ENCODE peak calls at places on chromosomes 6 and 20, in ten cellular contexts. G, U, C, V, H, T, Q, M, L and Y are unnamed samples.

GRCh38 chr20:3744806-3745685 is 12.6 kb downstream of the HSPA12B start:
- DNase-seq in T (no peak), H (peak), V (no peak), U (peak), L (peak), Q (peak), M (peak), C (no peak), G (peak), Y (peak)

GRCh38 chr6:143647712-143648111 is 30.1 kb upstream of the PHACTR2 start:
- DNase-seq in H (no peak), L (no peak), U (no peak), C (no peak), T (no peak), Q (no peak), V (no peak), G (no peak), M (no peak), Y (no peak)

GRCh38 chr6:33620584-33621395 is at the start of gene ITPR3:
- DNase-seq in T (peak), U (peak), G (peak), M (no peak), C (no peak), L (peak), H (peak), V (peak), Q (peak), Y (peak)

GRCh38 chr20:57013741-57014140 is 252.7 kb downstream of the BMP7 start:
- DNase-seq in G (no peak), M (no peak), T (no peak), L (no peak), C (no peak), H (no peak), V (no peak), U (no peak), Q (no peak), Y (no peak)

GRCh38 chr6:141464490-141464889 is 668.2 kb upstream of the GJE1 start:
- DNase-seq in U (no peak), M (no peak), T (no peak), H (no peak), G (peak), V (peak), C (no peak), Q (no peak), L (no peak), Y (peak)

GRCh38 chr6:36519352-36519751 is 27.9 kb downstream of the STK38 start:
- DNase-seq in G (no peak), M (no peak), C (no peak), L (no peak), V (no peak), Q (no peak), H (no peak), U (no peak), T (no peak), Y (no peak)

GRCh38 chr6:17714879-17715860 is 8.4 kb upstream of the NUP153 start:
- DNase-seq in T (no peak), G (no peak), H (no peak), V (peak), C (no peak), M (no peak), U (no peak), L (peak), Q (no peak), Y (peak)

GRCh38 chr6:108755257-108756240 is 92.7 kb upstream of the ARMC2 start:
- DNase-seq in T (peak), G (no peak), Q (no peak), C (no peak), H (no peak), U (no peak), V (peak), L (no peak), M (no peak), Y (no peak)

GRCh38 chr6:7726416-7727149 is 684 bp downstream of the BMP6 start:
- DNase-seq in C (no peak), L (no peak), T (no peak), U (peak), M (no peak), H (no peak), G (peak), V (no peak), Q (peak), Y (no peak)

GRCh38 chr6:30556714-30556963 is 350 bp upstream of the GNL1 start:
- DNase-seq in H (peak), L (peak), C (peak), Q (no peak), T (peak), G (peak), V (no peak), U (peak), M (peak), Y (peak)

GRCh38 chr6:39102024-39102820 is 12.8 kb downstream of the SAYSD1 start:
- DNase-seq in Q (no peak), T (no peak), G (peak), L (no peak), H (no peak), V (no peak), C (no peak), M (no peak), U (no peak), Y (peak)

GRCh38 chr20:57322476-57322875 is 7.1 kb upstream of the SPO11 start:
- DNase-seq in C (no peak), V (no peak), G (no peak), H (no peak), T (no peak), Q (no peak), L (no peak), U (no peak), M (no peak), Y (no peak)

GRCh38 chr6:1164600-1164999 is 147.3 kb upstream of the FOXQ1 start:
- DNase-seq in U (no peak), T (no peak), H (no peak), C (no peak), V (no peak), M (no peak), Q (no peak), G (no peak), L (no peak), Y (no peak)

GRCh38 chr6:142013286-142013685 is 119.4 kb upstream of the GJE1 start:
- DNase-seq in G (no peak), L (peak), U (no peak), H (no peak), T (no peak), C (no peak), V (peak), Q (no peak), M (no peak), Y (no peak)

GRCh38 chr6:141103246-141103645 is 1029.5 kb upstream of the GJE1 start:
- DNase-seq in L (peak), V (peak), G (no peak), Q (no peak), M (no peak), C (no peak), T (no peak), H (no peak), U (no peak), Y (no peak)

GRCh38 chr20:38590682-38591483 is 9.9 kb downstream of the ADIG start:
- DNase-seq in C (no peak), Q (no peak), G (no peak), U (no peak), T (no peak), L (no peak), V (peak), M (no peak), H (no peak), Y (peak)

GRCh38 chr6:144568241-144568640 is 283.1 kb downstream of the UTRN start:
- DNase-seq in U (no peak), G (no peak), C (no peak), V (no peak), M (no peak), T (no peak), L (no peak), Q (no peak), H (no peak), Y (no peak)

GRCh38 chr6:32941412-32941784 is 570 bp upstream of the HLA-DMB start:
- DNase-seq in U (no peak), C (no peak), T (no peak), L (no peak), Q (peak), V (no peak), G (peak), M (no peak), H (peak), Y (peak)

GRCh38 chr6:144415014-144415413 is 129.9 kb downstream of the UTRN start:
- DNase-seq in V (peak), U (no peak), T (no peak), C (no peak), L (no peak), H (no peak), Q (no peak), G (no peak), M (peak), Y (no peak)

GRCh38 chr20:59047938-59048680 is 5.5 kb upstream of the PRELID3B start:
- DNase-seq in H (no peak), U (no peak), V (peak), Q (no peak), T (no peak), M (no peak), G (no peak), C (no peak), L (no peak), Y (no peak)

GRCh38 chr6:32664827-32665362 is 1.6 kb downstream of the HLA-DQB1 start:
- DNase-seq in G (no peak), L (no peak), U (no peak), M (no peak), V (no peak), Q (peak), T (no peak), H (peak), C (no peak), Y (peak)

GRCh38 chr6:34904990-34905613 is 16.0 kb downstream of the ANKS1A start:
- DNase-seq in V (no peak), T (no peak), U (no peak), M (no peak), G (no peak), H (no peak), C (no peak), Q (no peak), L (no peak), Y (no peak)

GRCh38 chr6:157089258-157089657 is 234.1 kb downstream of the TMEM242 start:
- DNase-seq in U (no peak), T (no peak), L (no peak), M (no peak), G (no peak), C (no peak), V (peak), Q (no peak), H (no peak), Y (no peak)

GRCh38 chr20:34751453-34751852 is 47.3 kb downstream of the TP53INP2 start:
- DNase-seq in V (no peak), M (no peak), G (no peak), C (no peak), L (no peak), T (no peak), U (no peak), H (no peak), Q (no peak), Y (no peak)

GRCh38 chr20:20000223-20000968 is 16.8 kb upstream of the NAA20 start:
- DNase-seq in G (no peak), Q (no peak), C (no peak), U (no peak), T (no peak), L (no peak), H (no peak), M (no peak), V (no peak), Y (no peak)

GRCh38 chr6:32815115-32815514 is 1.7 kb downstream of the HLA-DOB start:
- DNase-seq in H (no peak), C (no peak), M (no peak), U (no peak), L (no peak), G (peak), T (no peak), V (no peak), Q (no peak), Y (no peak)

GRCh38 chr6:43665376-43665775 is 20.5 kb downstream of the RSPH9 start:
- DNase-seq in H (no peak), Q (no peak), G (no peak), C (no peak), T (no peak), M (no peak), L (no peak), V (no peak), U (no peak), Y (no peak)

GRCh38 chr6:29564875-29565274 is 5.3 kb upstream of the UBD start:
- DNase-seq in T (no peak), U (no peak), H (no peak), G (no peak), C (no peak), Q (no peak), M (no peak), V (no peak), L (no peak), Y (peak)

GRCh38 chr6:33412140-33413009 is 1.6 kb downstream of the PHF1 start:
- DNase-seq in L (no peak), G (no peak), C (no peak), U (no peak), V (no peak), T (peak), M (no peak), Q (no peak), H (no peak), Y (no peak)

GRCh38 chr6:152098683-152099082 is 291.2 kb downstream of the ESR1 start:
- DNase-seq in V (no peak), G (no peak), L (no peak), H (no peak), Q (no peak), T (peak), U (no peak), C (no peak), M (no peak), Y (no peak)

GRCh38 chr6:125802943-125803377 is 12.2 kb downstream of the NCOA7 start:
- DNase-seq in L (no peak), M (no peak), C (no peak), U (no peak), T (no peak), H (no peak), Q (no peak), V (no peak), G (peak), Y (no peak)

GRCh38 chr20:46695888-46696287 is 6.6 kb upstream of the TP53RK start:
- DNase-seq in U (no peak), V (peak), L (no peak), G (no peak), M (no peak), Q (no peak), T (no peak), C (no peak), H (no peak), Y (no peak)

GRCh38 chr6:109009761-109010612 is 84.7 kb downstream of the SESN1 start:
- DNase-seq in G (no peak), Q (no peak), V (no peak), U (no peak), T (no peak), M (peak), H (no peak), C (no peak), L (no peak), Y (no peak)

GRCh38 chr6:10613693-10614092 is 80.7 kb downstream of the C6orf52 start:
- DNase-seq in V (no peak), C (no peak), U (no peak), T (no peak), M (no peak), L (no peak), G (no peak), Q (no peak), H (no peak), Y (no peak)

GRCh38 chr6:44462335-44462734 is 74.8 kb downstream of the CDC5L start:
- DNase-seq in M (no peak), T (no peak), V (no peak), U (no peak), L (no peak), H (no peak), C (no peak), Q (no peak), G (no peak), Y (peak)

GRCh38 chr6:120671519-120671918 is 662.8 kb downstream of the TBC1D32 start:
- DNase-seq in H (no peak), C (no peak), G (no peak), V (no peak), L (peak), M (no peak), T (no peak), U (no peak), Q (no peak), Y (no peak)

GRCh38 chr20:20593447-20594170 is 118.8 kb downstream of the RALGAPA2 start:
- DNase-seq in H (no peak), M (peak), Q (no peak), L (peak), G (peak), U (peak), C (no peak), T (no peak), V (peak), Y (peak)

GRCh38 chr6:118012944-118013343 is 105.9 kb downstream of the SLC35F1 start:
- DNase-seq in G (no peak), U (no peak), L (no peak), V (no peak), H (no peak), M (no peak), T (no peak), Q (no peak), C (no peak), Y (no peak)

GRCh38 chr6:25279748-25280616 is 808 bp downstream of the CARMIL1 start:
- DNase-seq in T (no peak), Q (peak), G (peak), U (peak), M (no peak), L (no peak), H (no peak), V (no peak), C (no peak), Y (peak)

GRCh38 chr20:50222568-50223320 is 32.1 kb downstream of the CEBPB start:
- DNase-seq in U (no peak), T (no peak), H (no peak), M (no peak), L (no peak), C (no peak), Q (no peak), V (no peak), G (no peak), Y (no peak)

GRCh38 chr6:111148110-111148509 is 60.8 kb downstream of the SLC16A10 start:
- DNase-seq in U (no peak), G (no peak), L (no peak), T (no peak), C (no peak), Q (no peak), V (no peak), M (no peak), H (no peak), Y (no peak)
- TF ChIP-seq CTCF in U (no peak), G (no peak), L (no peak), T (no peak), C (no peak), Q (no peak), V (no peak), M (no peak), H (no peak), Y (no peak)

GRCh38 chr6:163711615-163712568 is 297.4 kb downstream of the QKI start:
- DNase-seq in U (peak), M (no peak), H (no peak), G (peak), C (no peak), T (peak), Q (peak), L (no peak), V (no peak), Y (no peak)
- TF ChIP-seq CTCF in U (no peak), M (no peak), H (no peak), G (peak), C (no peak), T (no peak), Q (no peak), L (peak), V (peak), Y (peak)

GRCh38 chr6:122126894-122127293 is 272.6 kb upstream of the HSF2 start:
- DNase-seq in M (no peak), T (no peak), G (no peak), U (no peak), V (no peak), Q (no peak), L (no peak), H (no peak), C (no peak), Y (no peak)

GRCh38 chr6:122118945-122119506 is 280.4 kb upstream of the HSF2 start:
- DNase-seq in V (no peak), L (no peak), T (no peak), U (no peak), G (no peak), H (no peak), M (no peak), C (no peak), Q (no peak), Y (no peak)

GRCh38 chr6:122122686-122123085 is 276.8 kb upstream of the HSF2 start:
- DNase-seq in G (no peak), T (no peak), M (no peak), C (no peak), H (no peak), V (no peak), Q (no peak), L (no peak), U (no peak), Y (no peak)

GRCh38 chr6:122124908-122125307 is 274.5 kb upstream of the HSF2 start:
- DNase-seq in V (no peak), G (no peak), C (no peak), M (no peak), Q (no peak), T (no peak), L (no peak), U (no peak), H (no peak), Y (no peak)

GRCh38 chr6:122122202-122122601 is 277.2 kb upstream of the HSF2 start:
- DNase-seq in H (no peak), C (no peak), Q (no peak), V (no peak), G (no peak), M (no peak), U (no peak), T (no peak), L (no peak), Y (no peak)
- TF ChIP-seq CTCF in H (no peak), C (no peak), Q (no peak), V (no peak), G (no peak), M (no peak), U (no peak), T (no peak), L (no peak), Y (no peak)

GRCh38 chr20:1508576-1508975 is 17.4 kb upstream of the SIRPB2 start:
- DNase-seq in U (no peak), Q (no peak), V (no peak), M (no peak), H (no peak), G (no peak), C (no peak), L (no peak), T (no peak), Y (no peak)

GRCh38 chr20:1507276-1507675 is 16.1 kb upstream of the SIRPB2 start:
- DNase-seq in H (no peak), Q (no peak), L (no peak), U (no peak), T (no peak), G (no peak), C (no peak), V (no peak), M (no peak), Y (no peak)

GRCh38 chr20:1505361-1505760 is 14.1 kb upstream of the SIRPB2 start:
- DNase-seq in G (no peak), V (peak), C (no peak), Q (no peak), M (no peak), U (no peak), T (no peak), L (no peak), H (no peak), Y (no peak)

GRCh38 chr20:1505871-1506270 is 14.7 kb upstream of the SIRPB2 start:
- DNase-seq in M (no peak), H (no peak), U (no peak), G (no peak), T (no peak), V (peak), C (no peak), Q (no peak), L (no peak), Y (no peak)

GRCh38 chr20:1509237-1509636 is 18.0 kb upstream of the SIRPB2 start:
- DNase-seq in Q (no peak), M (peak), T (no peak), H (peak), L (peak), U (no peak), V (peak), G (peak), C (no peak), Y (peak)
- TF ChIP-seq CTCF in Q (no peak), M (peak), T (no peak), H (peak), L (peak), U (peak), V (peak), G (peak), C (peak), Y (peak)

DNA sequence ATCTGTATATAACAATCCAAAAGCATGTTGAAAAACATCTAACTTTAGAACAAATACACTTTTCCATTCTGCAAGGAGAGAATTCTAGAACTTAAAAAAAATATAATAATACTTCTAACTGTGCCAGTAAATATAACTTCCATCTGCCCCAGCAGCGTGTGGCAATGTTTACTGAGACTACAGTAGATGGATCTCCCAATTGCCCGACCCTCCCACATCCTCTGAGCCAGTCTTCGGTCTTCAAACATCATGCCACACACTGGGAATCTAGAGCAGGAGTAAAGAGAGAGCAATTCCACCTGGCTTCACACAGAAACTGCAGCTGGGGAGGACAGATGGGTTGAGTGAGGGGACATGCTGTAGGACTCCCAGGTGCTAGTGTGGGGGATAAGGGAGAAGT is 121.3 kb upstream of the NHSL1 start:
- DNase-seq in M (no peak), V (no peak), Q (no peak), C (no peak), H (no peak), G (no peak), L (no peak), U (no peak), T (no peak), Y (no peak)
- TF ChIP-seq CTCF in M (no peak), V (no peak), Q (no peak), C (no peak), H (no peak), G (no peak), L (no peak), U (no peak), T (no peak), Y (no peak)

DNA sequence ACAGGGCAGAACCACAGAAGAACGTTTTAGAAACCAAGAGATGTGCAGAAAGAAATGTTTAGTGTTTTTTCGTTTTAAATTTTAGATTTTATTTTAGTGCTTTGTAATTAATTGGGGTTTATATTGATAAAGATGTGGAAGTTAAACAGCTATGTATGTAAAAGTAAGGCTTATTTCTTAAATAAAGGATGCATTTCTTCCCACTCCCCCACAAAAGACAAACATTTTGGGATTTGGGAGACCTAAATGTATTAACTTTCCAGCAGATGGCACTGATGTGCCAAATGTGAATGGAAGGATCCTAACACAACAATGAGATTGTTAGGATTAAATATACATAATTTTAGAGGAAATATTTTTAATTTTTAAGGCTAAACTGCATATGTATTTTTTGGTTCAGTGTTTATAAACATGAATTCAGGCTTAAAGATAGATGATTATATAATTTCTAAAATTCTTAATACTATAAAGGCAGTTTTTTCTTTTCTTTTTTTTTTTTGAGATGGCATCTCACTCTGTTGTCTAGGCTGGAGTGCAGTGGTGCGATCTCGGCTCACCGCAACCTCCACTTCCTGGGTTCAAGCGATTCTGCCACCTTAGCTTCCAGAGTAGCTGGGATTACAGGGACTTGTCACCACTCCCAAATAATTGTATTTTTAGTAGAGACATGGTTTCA is 12.0 kb downstream of the PFDN4 start:
- DNase-seq in Q (no peak), U (no peak), M (no peak), H (no peak), L (peak), V (peak), G (peak), C (no peak), T (no peak), Y (no peak)
- TF ChIP-seq CTCF in Q (no peak), U (peak), M (peak), H (peak), L (peak), V (peak), G (peak), C (peak), T (no peak), Y (peak)